ENCODE peak calls at places on chromosomes 2 and 18, in six cellular contexts. One of them, this sample, is unnamed.

GRCh38 chr2:179818546-179818945 is 42.9 kb downstream of the ZNF385B start:
- DNase-seq in nephron progenitor cell: no peak
- DNase-seq in fibroblast of lung: no peak
- DNase-seq in tibial nerve: no peak
- DNase-seq in RWPE1: no peak
- DNase-seq in BJ: no peak
- DNase-seq in this sample: no peak

GRCh38 chr18:28003451-28003850 is 173.5 kb downstream of the CDH2 start:
- DNase-seq in nephron progenitor cell: no peak
- DNase-seq in fibroblast of lung: peak; percentile 30
- DNase-seq in tibial nerve: no peak
- DNase-seq in RWPE1: no peak
- DNase-seq in BJ: no peak
- DNase-seq in this sample: no peak

GRCh38 chr2:200640906-200641305 is 55.1 kb downstream of the AOX1 start:
- DNase-seq in nephron progenitor cell: no peak
- DNase-seq in fibroblast of lung: peak; percentile 60
- DNase-seq in tibial nerve: no peak
- DNase-seq in RWPE1: no peak
- DNase-seq in BJ: no peak
- DNase-seq in this sample: no peak

GRCh38 chr18:48345596-48345995 is 63.6 kb downstream of the ZBTB7C start:
- DNase-seq in nephron progenitor cell: no peak
- DNase-seq in fibroblast of lung: peak; percentile 24
- DNase-seq in tibial nerve: no peak
- DNase-seq in RWPE1: peak; percentile 11
- DNase-seq in BJ: no peak
- DNase-seq in this sample: no peak

GRCh38 chr2:74228772-74229171 is 30.4 kb downstream of the MTHFD2 start:
- DNase-seq in nephron progenitor cell: no peak
- DNase-seq in fibroblast of lung: no peak
- DNase-seq in tibial nerve: no peak
- DNase-seq in RWPE1: no peak
- DNase-seq in BJ: no peak
- DNase-seq in this sample: no peak

GRCh38 chr2:237208373-237209045 is 122.8 kb downstream of the COPS8 start:
- DNase-seq in nephron progenitor cell: no peak
- DNase-seq in fibroblast of lung: peak; percentile 92
- DNase-seq in tibial nerve: no peak
- DNase-seq in RWPE1: no peak
- DNase-seq in BJ: peak; percentile 97
- DNase-seq in this sample: no peak

GRCh38 chr18:69758458-69758857 is 189.2 kb downstream of the CD226 start:
- DNase-seq in nephron progenitor cell: no peak
- DNase-seq in fibroblast of lung: peak; percentile 9
- DNase-seq in tibial nerve: no peak
- DNase-seq in RWPE1: no peak
- DNase-seq in BJ: peak; percentile 19
- DNase-seq in this sample: no peak

GRCh38 chr2:42937171-42937875 is 144.9 kb upstream of the HAAO start:
- DNase-seq in nephron progenitor cell: no peak
- DNase-seq in fibroblast of lung: no peak
- DNase-seq in tibial nerve: no peak
- DNase-seq in RWPE1: peak; percentile 43
- DNase-seq in BJ: no peak
- DNase-seq in this sample: no peak

GRCh38 chr18:54023471-54023870 is 201.0 kb downstream of the MBD2 start:
- DNase-seq in nephron progenitor cell: no peak
- DNase-seq in fibroblast of lung: peak; percentile 23
- DNase-seq in tibial nerve: no peak
- DNase-seq in RWPE1: peak; percentile 62
- DNase-seq in BJ: peak; percentile 19
- DNase-seq in this sample: no peak

GRCh38 chr2:126639276-126639675 is 16.7 kb upstream of the GYPC start:
- DNase-seq in nephron progenitor cell: no peak
- DNase-seq in fibroblast of lung: no peak
- DNase-seq in tibial nerve: peak; percentile 1
- DNase-seq in RWPE1: no peak
- DNase-seq in BJ: no peak
- DNase-seq in this sample: no peak

GRCh38 chr18:904135-905090 is at the start of gene ADCYAP1:
- DNase-seq in nephron progenitor cell: peak; percentile 58
- DNase-seq in fibroblast of lung: no peak
- DNase-seq in tibial nerve: no peak
- DNase-seq in RWPE1: no peak
- DNase-seq in BJ: no peak
- DNase-seq in this sample: no peak

GRCh38 chr2:138827426-138828054 is 47.4 kb upstream of the NXPH2 start:
- DNase-seq in nephron progenitor cell: peak; percentile 32
- DNase-seq in fibroblast of lung: peak; percentile 77
- DNase-seq in tibial nerve: peak; percentile 9
- DNase-seq in RWPE1: peak; percentile 53
- DNase-seq in BJ: peak; percentile 2
- DNase-seq in this sample: no peak

GRCh38 chr2:99722726-99723125 is 232.9 kb upstream of the REV1 start:
- DNase-seq in nephron progenitor cell: no peak
- DNase-seq in fibroblast of lung: peak; percentile 49
- DNase-seq in tibial nerve: no peak
- DNase-seq in RWPE1: no peak
- DNase-seq in BJ: no peak
- DNase-seq in this sample: no peak

GRCh38 chr2:173232956-173233744 is 121.5 kb upstream of the CDCA7 start:
- DNase-seq in nephron progenitor cell: no peak
- DNase-seq in fibroblast of lung: no peak
- DNase-seq in tibial nerve: no peak
- DNase-seq in RWPE1: no peak
- DNase-seq in BJ: no peak
- DNase-seq in this sample: no peak

DNA sequence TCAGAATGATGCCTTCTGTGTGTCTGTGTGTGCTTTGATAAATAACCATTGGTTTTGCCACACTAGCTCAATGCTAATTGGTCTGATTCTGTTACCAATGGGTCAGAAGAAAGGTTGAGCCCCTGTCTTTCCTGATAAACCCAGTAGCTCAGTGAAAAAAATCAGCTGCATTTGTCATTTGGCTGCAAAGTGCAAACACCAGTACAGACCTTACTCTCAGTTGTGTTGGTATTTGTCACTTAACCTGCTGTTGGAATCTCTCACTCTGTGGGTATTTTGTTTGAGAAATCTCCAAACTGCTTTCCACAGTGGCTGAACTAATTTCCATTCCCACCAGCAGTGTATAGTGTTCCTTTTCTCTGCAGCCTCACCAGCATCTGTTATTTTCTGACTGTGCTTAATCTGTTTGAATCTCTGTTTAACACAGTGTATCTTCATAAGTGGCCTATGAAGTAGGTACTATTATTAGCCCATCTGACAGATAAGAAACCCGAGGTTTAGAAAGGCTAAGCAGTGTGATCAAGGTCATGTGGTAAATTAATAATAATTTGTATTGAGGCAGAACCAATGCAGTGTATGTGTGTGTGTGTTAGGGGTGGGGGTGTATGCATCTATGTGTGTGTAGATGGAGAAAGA is 26.7 kb downstream of the LIMS1 start:
- DNase-seq in nephron progenitor cell: no peak
- DNase-seq in fibroblast of lung: no peak
- DNase-seq in tibial nerve: no peak
- DNase-seq in RWPE1: no peak
- DNase-seq in BJ: no peak
- DNase-seq in this sample: no peak
- TF ChIP-seq CTCF in nephron progenitor cell: no peak
- TF ChIP-seq CTCF in fibroblast of lung: no peak
- TF ChIP-seq CTCF in tibial nerve: no peak
- TF ChIP-seq CTCF in RWPE1: no peak
- TF ChIP-seq CTCF in BJ: no peak
- TF ChIP-seq CTCF in this sample: no peak

GRCh38 chr18:74476154-74476553 is 19.0 kb upstream of the DIPK1C start:
- DNase-seq in nephron progenitor cell: peak; percentile 76
- DNase-seq in fibroblast of lung: peak; percentile 13
- DNase-seq in tibial nerve: peak; percentile 37
- DNase-seq in RWPE1: no peak
- DNase-seq in BJ: no peak
- DNase-seq in this sample: peak; percentile 36
- TF ChIP-seq CTCF in nephron progenitor cell: peak; percentile 89
- TF ChIP-seq CTCF in fibroblast of lung: peak; percentile 84
- TF ChIP-seq CTCF in tibial nerve: peak; percentile 62
- TF ChIP-seq CTCF in RWPE1: no peak
- TF ChIP-seq CTCF in BJ: peak; percentile 56
- TF ChIP-seq CTCF in this sample: peak; percentile 77

GRCh38 chr2:164498841-164499240 is 122.4 kb downstream of the GRB14 start:
- DNase-seq in nephron progenitor cell: no peak
- DNase-seq in fibroblast of lung: no peak
- DNase-seq in tibial nerve: no peak
- DNase-seq in RWPE1: no peak
- DNase-seq in BJ: no peak
- DNase-seq in this sample: no peak

GRCh38 chr2:164504253-164504652 is 117.0 kb downstream of the GRB14 start:
- DNase-seq in nephron progenitor cell: peak; percentile 5
- DNase-seq in fibroblast of lung: no peak
- DNase-seq in tibial nerve: no peak
- DNase-seq in RWPE1: no peak
- DNase-seq in BJ: no peak
- DNase-seq in this sample: no peak
- TF ChIP-seq CTCF in nephron progenitor cell: peak; percentile 16
- TF ChIP-seq CTCF in fibroblast of lung: no peak
- TF ChIP-seq CTCF in tibial nerve: no peak
- TF ChIP-seq CTCF in RWPE1: no peak
- TF ChIP-seq CTCF in BJ: peak; percentile 18
- TF ChIP-seq CTCF in this sample: peak; percentile 34

GRCh38 chr2:128544321-128545037 is 225.8 kb upstream of the HS6ST1 start:
- DNase-seq in nephron progenitor cell: no peak
- DNase-seq in fibroblast of lung: no peak
- DNase-seq in tibial nerve: no peak
- DNase-seq in RWPE1: no peak
- DNase-seq in BJ: no peak
- DNase-seq in this sample: no peak

GRCh38 chr2:128545829-128546228 is 227.2 kb upstream of the HS6ST1 start:
- DNase-seq in nephron progenitor cell: no peak
- DNase-seq in fibroblast of lung: no peak
- DNase-seq in tibial nerve: no peak
- DNase-seq in RWPE1: no peak
- DNase-seq in BJ: no peak
- DNase-seq in this sample: no peak

GRCh38 chr2:128545085-128545484 is 226.4 kb upstream of the HS6ST1 start:
- DNase-seq in nephron progenitor cell: no peak
- DNase-seq in fibroblast of lung: no peak
- DNase-seq in tibial nerve: no peak
- DNase-seq in RWPE1: no peak
- DNase-seq in BJ: no peak
- DNase-seq in this sample: no peak

GRCh38 chr2:128543036-128543435 is 224.4 kb upstream of the HS6ST1 start:
- DNase-seq in nephron progenitor cell: no peak
- DNase-seq in fibroblast of lung: no peak
- DNase-seq in tibial nerve: no peak
- DNase-seq in RWPE1: no peak
- DNase-seq in BJ: no peak
- DNase-seq in this sample: no peak

DNA sequence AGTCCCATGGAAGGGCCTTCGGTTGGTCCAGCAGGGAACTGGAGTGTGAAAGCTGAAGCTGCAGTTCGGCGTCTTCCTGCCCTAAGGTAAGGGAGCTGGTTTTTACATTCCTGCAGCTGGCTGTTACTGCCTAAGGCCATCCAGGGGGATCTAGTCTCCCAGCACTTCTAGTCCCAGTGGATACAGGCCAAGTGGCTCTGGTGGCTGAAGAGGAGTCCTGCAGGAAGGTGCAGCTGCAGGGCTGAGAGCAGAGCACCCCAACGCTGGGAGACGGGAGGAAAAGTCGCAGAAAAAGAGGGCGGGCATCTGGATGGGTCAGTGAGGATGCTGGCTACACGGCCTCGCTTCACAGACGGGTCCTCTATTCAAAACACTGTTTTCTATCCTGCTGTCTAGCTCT is 225.0 kb upstream of the HS6ST1 start:
- DNase-seq in nephron progenitor cell: no peak
- DNase-seq in fibroblast of lung: no peak
- DNase-seq in tibial nerve: no peak
- DNase-seq in RWPE1: no peak
- DNase-seq in BJ: no peak
- DNase-seq in this sample: no peak
- TF ChIP-seq CTCF in nephron progenitor cell: no peak
- TF ChIP-seq CTCF in fibroblast of lung: no peak
- TF ChIP-seq CTCF in tibial nerve: no peak
- TF ChIP-seq CTCF in RWPE1: no peak
- TF ChIP-seq CTCF in BJ: no peak
- TF ChIP-seq CTCF in this sample: no peak

GRCh38 chr2:167721593-167721992 is 525.8 kb downstream of the STK39 start:
- DNase-seq in nephron progenitor cell: no peak
- DNase-seq in fibroblast of lung: no peak
- DNase-seq in tibial nerve: no peak
- DNase-seq in RWPE1: no peak
- DNase-seq in BJ: no peak
- DNase-seq in this sample: no peak

GRCh38 chr2:167715932-167716331 is 531.5 kb downstream of the STK39 start:
- DNase-seq in nephron progenitor cell: no peak
- DNase-seq in fibroblast of lung: no peak
- DNase-seq in tibial nerve: no peak
- DNase-seq in RWPE1: no peak
- DNase-seq in BJ: no peak
- DNase-seq in this sample: no peak

GRCh38 chr2:167718560-167718959 is 528.8 kb downstream of the STK39 start:
- DNase-seq in nephron progenitor cell: no peak
- DNase-seq in fibroblast of lung: no peak
- DNase-seq in tibial nerve: no peak
- DNase-seq in RWPE1: no peak
- DNase-seq in BJ: no peak
- DNase-seq in this sample: no peak

GRCh38 chr2:167719410-167719809 is 528.0 kb downstream of the STK39 start:
- DNase-seq in nephron progenitor cell: no peak
- DNase-seq in fibroblast of lung: no peak
- DNase-seq in tibial nerve: no peak
- DNase-seq in RWPE1: no peak
- DNase-seq in BJ: no peak
- DNase-seq in this sample: no peak
- TF ChIP-seq CTCF in nephron progenitor cell: no peak
- TF ChIP-seq CTCF in fibroblast of lung: no peak
- TF ChIP-seq CTCF in tibial nerve: no peak
- TF ChIP-seq CTCF in RWPE1: no peak
- TF ChIP-seq CTCF in BJ: no peak
- TF ChIP-seq CTCF in this sample: no peak

DNA sequence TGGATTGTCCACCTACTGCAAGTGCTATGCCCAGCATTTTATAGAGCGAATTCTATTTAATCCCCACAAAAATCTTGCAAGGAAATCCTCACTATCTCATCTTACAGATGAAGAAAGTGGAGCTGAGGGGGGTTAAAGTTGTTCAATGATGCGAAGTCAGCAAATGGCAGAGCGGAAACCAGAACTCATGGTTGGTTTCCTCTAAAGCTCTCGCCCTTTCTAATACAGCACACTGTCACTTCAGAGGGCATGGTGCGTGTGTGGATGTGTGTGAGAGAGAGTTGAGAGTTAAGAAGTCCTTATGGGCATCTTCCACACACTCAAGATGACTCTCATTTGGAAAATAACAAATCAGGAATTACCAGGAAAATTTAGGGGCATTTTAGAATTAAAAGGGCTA is 78.4 kb downstream of the TGFA start:
- DNase-seq in nephron progenitor cell: no peak
- DNase-seq in fibroblast of lung: no peak
- DNase-seq in tibial nerve: no peak
- DNase-seq in RWPE1: no peak
- DNase-seq in BJ: no peak
- DNase-seq in this sample: no peak
- TF ChIP-seq CTCF in nephron progenitor cell: no peak
- TF ChIP-seq CTCF in fibroblast of lung: no peak
- TF ChIP-seq CTCF in tibial nerve: no peak
- TF ChIP-seq CTCF in RWPE1: no peak
- TF ChIP-seq CTCF in BJ: no peak
- TF ChIP-seq CTCF in this sample: no peak

This sample was measured in progenitor cell of endocrine pancreas.